ENCODE peak calls at places on chromosome 7, in five cellular contexts. M is A549, H is IMR-90, X is SJSA1, T is uterus. U is an unnamed sample.

GRCh38 chr7:99955247-99955646 is 20.6 kb downstream of the AZGP1 start:
- DNase-seq in M (no peak), H (no peak), X (no peak), T (no peak), U (no peak)

GRCh38 chr7:108145401-108145800 is 15.2 kb upstream of the LAMB4 start:
- DNase-seq in M (no peak), H (no peak), X (no peak), T (no peak), U (no peak)

GRCh38 chr7:140586517-140586916 is 54.1 kb downstream of the DENND2A start:
- DNase-seq in M (no peak), H (no peak), X (no peak), T (no peak), U (no peak)

GRCh38 chr7:151426906-151427704 is 12.8 kb downstream of the CRYGN start:
- DNase-seq in M (no peak), H (no peak), X (no peak), T (no peak), U (no peak)

GRCh38 chr7:31651800-31652326 is 35.2 kb upstream of the PPP1R17 start:
- DNase-seq in M (no peak), H (no peak), X (no peak), T (no peak), U (no peak)

GRCh38 chr7:149267733-149268132 is 5.7 kb downstream of the ZNF783 start:
- DNase-seq in M (no peak), H (no peak), X (no peak), T (no peak), U (no peak)

GRCh38 chr7:2687338-2687869 is 598 bp upstream of the AMZ1 start:
- DNase-seq in M (no peak), H (peak; percentile 75), X (peak; percentile 74), T (no peak), U (no peak)

GRCh38 chr7:93719546-93719945 is 145.0 kb upstream of the CALCR start:
- DNase-seq in M (no peak), H (peak; percentile 34), X (no peak), T (no peak), U (peak; percentile 82)

GRCh38 chr7:28662236-28662635 is 249.9 kb downstream of the CREB5 start:
- DNase-seq in M (no peak), H (no peak), X (no peak), T (no peak), U (no peak)

GRCh38 chr7:11726251-11727155 is 105.5 kb downstream of the THSD7A start:
- DNase-seq in M (no peak), H (peak; percentile 9), X (no peak), T (peak; percentile 62), U (no peak)

GRCh38 chr7:96327429-96327828 is 5.5 kb upstream of the SLC25A13 start:
- DNase-seq in M (no peak), H (no peak), X (no peak), T (no peak), U (no peak)

GRCh38 chr7:1592299-1592842 is 22.5 kb upstream of the PSMG3 start:
- DNase-seq in M (no peak), H (no peak), X (no peak), T (no peak), U (no peak)

GRCh38 chr7:43553999-43554398 is 28.9 kb upstream of the STK17A start:
- DNase-seq in M (no peak), H (no peak), X (no peak), T (no peak), U (no peak)

GRCh38 chr7:91801331-91801983 is 79.0 kb downstream of the MTERF1 start:
- DNase-seq in M (no peak), H (no peak), X (no peak), T (no peak), U (no peak)

GRCh38 chr7:6403907-6404306 is 43.8 kb downstream of the DAGLB start:
- DNase-seq in M (no peak), H (no peak), X (no peak), T (no peak), U (no peak)

GRCh38 chr7:45447296-45447695 is 126.9 kb upstream of the ADCY1 start:
- DNase-seq in M (no peak), H (no peak), X (no peak), T (no peak), U (no peak)

GRCh38 chr7:157807510-157807909 is 470.7 kb downstream of the DNAJB6 start:
- DNase-seq in M (no peak), H (no peak), X (no peak), T (no peak), U (no peak)
- H3K9me3 ChIP-seq in M (peaks cover 11% of the 10 kb centered on the region), H (peaks cover 56% of the 10 kb centered on the region), X (peaks cover 16% of the 10 kb centered on the region), T (no peaks in the 10 kb centered on the region), U (no peaks in the 10 kb centered on the region)

GRCh38 chr7:74478671-74479065 is 25.0 kb downstream of the GTF2IRD1 start:
- DNase-seq in M (no peak), H (no peak), X (no peak), T (no peak), U (peak; percentile 8)

GRCh38 chr7:74475243-74475986 is 21.7 kb downstream of the GTF2IRD1 start:
- DNase-seq in M (no peak), H (no peak), X (no peak), T (no peak), U (no peak)

GRCh38 chr7:74475987-74476350 is 22.3 kb downstream of the GTF2IRD1 start:
- DNase-seq in M (no peak), H (no peak), X (no peak), T (no peak), U (no peak)

GRCh38 chr7:74476546-74477095 is 22.9 kb downstream of the GTF2IRD1 start:
- DNase-seq in M (no peak), H (no peak), X (no peak), T (no peak), U (no peak)

DNA sequence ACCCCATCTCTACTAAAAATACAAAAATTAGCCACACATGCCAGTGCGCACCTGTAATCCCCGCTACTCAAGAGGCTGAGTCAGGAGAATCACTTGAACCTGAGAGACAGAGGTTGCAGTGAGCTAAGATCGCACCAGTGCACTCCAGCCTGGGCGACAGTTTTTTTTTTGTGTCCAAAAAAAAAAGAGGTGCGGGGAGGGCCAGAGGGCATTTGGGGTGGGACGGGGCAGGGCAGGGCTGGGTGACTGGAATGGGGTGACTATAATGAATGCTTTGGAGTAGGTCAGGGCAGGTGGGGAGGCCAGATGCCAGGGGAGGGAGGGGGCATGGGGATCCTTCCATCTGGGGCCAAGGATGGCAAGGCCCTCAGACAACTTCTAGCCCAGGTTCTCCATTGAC is 23.5 kb downstream of the GTF2IRD1 start:
- DNase-seq in M (no peak), H (no peak), X (no peak), T (no peak), U (no peak)
- H3K4me1 ChIP-seq in M (peaks cover 91% of the 10 kb centered on the region), H (peaks cover 49% of the 10 kb centered on the region), X (peaks cover 48% of the 10 kb centered on the region), T (peaks cover 5% of the 10 kb centered on the region), U (peaks cover 47% of the 10 kb centered on the region)

GRCh38 chr7:40306596-40306995 is 171.8 kb downstream of the SUGCT start:
- DNase-seq in M (no peak), H (peak; percentile 62), X (no peak), T (no peak), U (peak; percentile 39)
- H3K4me3 ChIP-seq in M (no peak overlapping the region), H (no peak overlapping the region), X (no peak overlapping the region), T (no peak overlapping the region), U (no peak overlapping the region)

GRCh38 chr7:138164804-138165203 is 88.5 kb downstream of the AKR1D1 start:
- DNase-seq in M (no peak), H (no peak), X (no peak), T (no peak), U (no peak)

GRCh38 chr7:138163800-138164199 is 87.5 kb downstream of the AKR1D1 start:
- DNase-seq in M (no peak), H (no peak), X (no peak), T (no peak), U (no peak)

GRCh38 chr7:138157702-138158101 is 81.4 kb downstream of the AKR1D1 start:
- DNase-seq in M (no peak), H (no peak), X (no peak), T (no peak), U (no peak)

GRCh38 chr7:138158739-138159528 is 82.7 kb downstream of the AKR1D1 start:
- DNase-seq in M (no peak), H (no peak), X (no peak), T (no peak), U (no peak)

GRCh38 chr7:138161600-138162081 is 85.4 kb downstream of the AKR1D1 start:
- DNase-seq in M (peak; percentile 88), H (peak; percentile 81), X (peak; percentile 86), T (peak; percentile 25), U (peak; percentile 96)
- H3K9me3 ChIP-seq in M (peaks cover 25% of the 10 kb centered on the region), H (peaks cover 5% of the 10 kb centered on the region), X (no peaks in the 10 kb centered on the region), T (no peaks in the 10 kb centered on the region), U (no peaks in the 10 kb centered on the region)

DNA sequence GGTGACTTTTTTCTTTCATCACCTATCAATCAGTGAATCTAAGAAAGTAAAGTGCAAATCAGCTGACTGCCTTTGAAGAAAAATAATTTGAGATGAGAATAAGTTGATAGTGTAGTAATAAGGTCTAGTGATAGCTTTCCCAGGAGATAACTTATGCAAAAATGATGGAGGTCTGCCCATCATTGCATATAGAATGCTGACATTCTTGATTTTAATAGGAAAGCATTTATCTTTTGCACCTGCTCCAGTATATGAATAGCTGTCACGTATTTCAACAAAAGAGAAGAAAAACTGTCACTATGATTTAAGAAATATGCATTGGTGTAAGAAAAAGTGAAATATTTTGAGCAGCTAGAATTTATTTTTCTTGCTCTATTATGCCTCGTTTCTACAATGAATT is 46.8 kb downstream of the PTTG1IP2 start:
- DNase-seq in M (no peak), H (no peak), X (no peak), T (no peak), U (no peak)
- H3K4me1 ChIP-seq in M (no peaks in the 10 kb centered on the region), H (no peaks in the 10 kb centered on the region), X (no peaks in the 10 kb centered on the region), T (no peaks in the 10 kb centered on the region), U (no peaks in the 10 kb centered on the region)

DNA sequence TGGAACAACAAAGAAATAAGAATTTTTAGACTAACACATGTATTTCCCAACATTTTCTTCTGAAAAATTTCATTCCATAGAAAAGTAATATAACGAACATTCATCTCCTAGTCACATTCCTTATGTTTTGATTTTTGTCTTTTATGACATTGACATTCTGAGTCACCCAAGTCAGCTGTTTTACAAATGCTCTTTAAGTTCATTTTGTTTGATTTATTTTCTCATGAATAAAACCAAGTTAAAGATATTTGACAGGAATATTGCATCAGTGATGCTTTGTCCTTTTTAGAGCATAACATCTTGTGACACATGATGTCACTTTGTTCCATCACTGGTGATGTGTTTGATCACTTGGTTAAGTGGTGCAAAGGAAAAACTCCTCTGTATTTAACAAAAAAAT is 48.4 kb downstream of the HGF start:
- DNase-seq in M (no peak), H (no peak), X (no peak), T (no peak), U (no peak)
- H3K4me3 ChIP-seq in M (no peak overlapping the region), H (no peak overlapping the region), X (no peak overlapping the region), T (no peak overlapping the region), U (no peak overlapping the region)

U was measured in cardiac muscle cell.